ENCODE peak calls at places on chromosomes 3 and 15, in four cellular contexts. V is endothelial cell, N is RWPE1, Z is breast epithelium. O is an unnamed sample.
A peak's percentile ranks its signal among the peaks of the same experiment; 100 is the strongest.

GRCh38 chr3:117692416-117692995 is 982.9 kb downstream of the TUSC7 start:
- DNase-seq in V (no peak), N (no peak), Z (no peak), O (peak; percentile 56)

GRCh38 chr15:84079885-84080777 is 155.4 kb upstream of the GOLGA6L4 start:
- DNase-seq in Z (no peak), N (peak; percentile 5), V (peak; percentile 45), O (peak; percentile 5)

GRCh38 chr3:129161860-129162271 is 1.0 kb upstream of the ISY1 start:
- DNase-seq in N (peak; percentile 48), Z (no peak), V (peak; percentile 13), O (no peak)

GRCh38 chr3:113064183-113064582 is 73.4 kb downstream of the GTPBP8 start:
- DNase-seq in V (no peak), N (no peak), Z (no peak), O (no peak)

GRCh38 chr3:124916837-124917409 is 17.6 kb downstream of the MUC13 start:
- DNase-seq in Z (no peak), N (no peak), V (no peak), O (no peak)

GRCh38 chr3:136856665-136857064 is 5.3 kb upstream of the NCK1 start:
- DNase-seq in N (no peak), V (no peak), Z (no peak), O (no peak)

GRCh38 chr3:8458711-8459110 is 42.9 kb upstream of the LMCD1 start:
- DNase-seq in V (no peak), N (no peak), Z (no peak), O (peak; percentile 100)

GRCh38 chr3:171404376-171404982 is 55.7 kb downstream of the TNIK start:
- DNase-seq in Z (no peak), V (no peak), N (no peak), O (peak; percentile 16)

GRCh38 chr3:149018247-149018646 is 26.9 kb downstream of the GYG1 start:
- DNase-seq in V (no peak), Z (no peak), N (no peak), O (peak; percentile 60)

GRCh38 chr3:171676600-171677175 is 133.6 kb downstream of the PLD1 start:
- DNase-seq in V (no peak), Z (no peak), N (no peak), O (no peak)

GRCh38 chr15:90407871-90408317 is 19.9 kb downstream of the IQGAP1 start:
- DNase-seq in V (no peak), Z (no peak), N (no peak), O (peak; percentile 66)

GRCh38 chr15:63860161-63860954 is 26.6 kb upstream of the HERC1 start:
- DNase-seq in V (no peak), Z (no peak), N (no peak), O (no peak)

GRCh38 chr3:60309539-60310268 is 941.5 kb downstream of the FHIT start:
- DNase-seq in V (no peak), N (no peak), Z (no peak), O (no peak)

GRCh38 chr15:40763801-40764765 is at the start of gene GCHFR:
- DNase-seq in N (peak; percentile 68), V (peak; percentile 71), Z (peak; percentile 79), O (peak; percentile 43)

GRCh38 chr15:44034933-44035624 is 160.0 kb downstream of the FRMD5 start:
- DNase-seq in Z (no peak), N (peak; percentile 64), V (no peak), O (peak; percentile 87)

DNA sequence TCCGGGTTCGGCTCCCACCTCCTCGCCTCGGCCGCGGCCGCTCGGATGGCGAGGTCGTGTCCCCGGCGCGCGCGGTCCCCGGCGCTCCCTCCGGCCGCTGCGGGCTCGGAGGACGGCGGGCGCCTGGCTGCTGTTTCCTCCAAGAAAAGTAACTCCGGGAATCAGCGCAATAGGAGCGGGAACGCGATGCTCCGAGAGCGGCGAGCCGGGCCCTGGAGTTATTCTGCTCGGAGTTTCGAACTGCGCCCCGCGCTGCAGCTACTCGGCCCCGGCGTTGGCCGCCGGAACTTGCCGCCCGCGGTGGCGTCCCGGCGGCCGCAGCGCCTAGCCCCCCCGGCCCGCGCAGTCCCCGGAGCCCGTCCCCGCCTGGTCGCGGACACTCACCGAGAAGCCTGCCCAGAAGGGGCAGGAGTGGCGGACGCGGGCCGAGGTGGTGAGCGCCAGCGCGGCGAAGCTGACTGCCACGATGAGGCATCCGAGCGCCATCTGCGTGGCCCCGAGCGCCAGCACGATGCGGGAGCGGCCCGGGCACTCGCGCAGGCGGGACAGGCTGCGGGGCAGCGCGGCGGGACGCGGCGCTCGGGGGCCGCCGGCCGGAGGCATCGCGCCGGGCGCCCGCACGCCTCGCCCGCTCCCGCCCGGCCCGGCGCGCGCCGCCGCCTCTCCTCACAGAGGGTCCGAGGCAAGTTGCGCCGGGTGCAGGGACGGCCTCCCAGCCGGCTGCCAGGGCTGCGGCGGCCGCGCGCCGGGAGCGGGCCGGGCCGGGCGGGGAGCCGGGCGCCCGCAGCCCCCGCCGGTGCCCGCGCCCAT is 251.9 kb downstream of the TJP1 start:
- DNase-seq in N (no peak), V (peak; percentile 27), Z (no peak), O (peak; percentile 9)
- TF ChIP-seq CTCF in N (no peak), V (no peak), Z (no peak), O (no peak)

GRCh38 chr3:161420746-161421145 is 49.4 kb upstream of the SPTSSB start:
- DNase-seq in V (peak; percentile 16), N (peak; percentile 67), Z (no peak), O (no peak)
- TF ChIP-seq CTCF in V (no peak), N (no peak), Z (peak; percentile 43), O (no peak)

GRCh38 chr3:188350956-188351355 is 197.0 kb downstream of the LPP start:
- DNase-seq in Z (no peak), V (no peak), N (no peak), O (no peak)

GRCh38 chr3:188351648-188352047 is 197.7 kb downstream of the LPP start:
- DNase-seq in N (no peak), V (no peak), Z (no peak), O (no peak)

GRCh38 chr3:188348445-188349244 is 194.7 kb downstream of the LPP start:
- DNase-seq in N (peak; percentile 88), Z (peak; percentile 63), V (no peak), O (peak; percentile 96)

GRCh38 chr3:188349963-188350332 is 196.0 kb downstream of the LPP start:
- DNase-seq in Z (no peak), V (no peak), N (no peak), O (peak; percentile 13)

DNA sequence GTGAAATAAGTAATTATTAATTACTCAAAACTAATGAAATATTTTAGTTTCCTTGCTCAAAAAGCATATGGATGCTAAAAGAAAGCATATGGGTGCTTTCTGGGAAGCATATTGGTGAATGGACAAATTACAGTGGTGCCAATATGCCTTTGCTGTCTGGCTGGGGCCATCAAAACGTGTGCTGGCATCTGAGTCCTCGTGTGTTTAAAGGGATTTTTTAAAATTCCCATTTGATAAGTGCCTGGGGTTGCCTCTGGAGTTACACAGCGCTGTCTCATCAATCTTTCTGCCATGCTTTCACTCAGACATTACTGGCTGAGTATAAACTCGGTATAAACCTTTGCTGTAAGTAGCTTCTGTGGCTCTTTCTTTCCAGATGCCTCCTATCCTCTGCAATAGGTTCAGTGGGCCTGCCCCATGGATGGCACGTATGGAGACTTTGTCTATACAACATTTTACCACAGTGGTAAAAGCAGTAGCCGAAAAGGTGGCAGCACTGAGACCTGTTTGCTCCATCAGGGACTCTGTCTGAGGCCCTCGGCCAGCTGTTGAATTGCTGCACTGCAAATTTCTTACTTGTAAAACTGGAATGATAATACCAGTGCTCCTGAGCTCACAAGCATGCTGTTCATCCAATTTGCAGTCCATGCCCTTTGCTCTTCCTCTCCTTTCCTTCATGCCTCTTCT is 195.5 kb downstream of the LPP start:
- DNase-seq in N (no peak), V (no peak), Z (no peak), O (peak; percentile 42)
- TF ChIP-seq CTCF in N (no peak), V (no peak), Z (no peak), O (no peak)

GRCh38 chr3:10392244-10392643 is 71.3 kb upstream of the SEC13 start:
- DNase-seq in Z (no peak), N (no peak), V (no peak), O (no peak)
- TF ChIP-seq CTCF in Z (no peak), N (no peak), V (no peak), O (peak; percentile 7)

O was measured in AG10803.